ENCODE peak calls at places on chromosomes 2 and 18, in seven cellular contexts. One of them, this sample, is unnamed.

GRCh38 chr2:81767173-81767720 is 1462.7 kb upstream of the LRRTM1 start:
- DNase-seq in A549: no peak
- DNase-seq in dorsolateral prefrontal cortex: no peak
- DNase-seq in breast epithelium: no peak
- DNase-seq in BE2C: no peak
- DNase-seq in IMR-90: peak
- DNase-seq in WERI-Rb-1: no peak
- DNase-seq in this sample: no peak

GRCh38 chr2:241636983-241637232 is at the start of gene THAP4:
- DNase-seq in WERI-Rb-1: no peak
- DNase-seq in IMR-90: no peak
- DNase-seq in breast epithelium: no peak
- DNase-seq in A549: no peak
- DNase-seq in BE2C: no peak
- DNase-seq in dorsolateral prefrontal cortex: no peak
- DNase-seq in this sample: no peak

GRCh38 chr2:94970353-94970752 is 55.2 kb upstream of the MAL start:
- DNase-seq in BE2C: no peak
- DNase-seq in breast epithelium: no peak
- DNase-seq in WERI-Rb-1: no peak
- DNase-seq in dorsolateral prefrontal cortex: no peak
- DNase-seq in IMR-90: no peak
- DNase-seq in A549: no peak
- DNase-seq in this sample: no peak

GRCh38 chr2:120346667-120347358 is 877 bp downstream of the INHBB start:
- DNase-seq in IMR-90: peak
- DNase-seq in dorsolateral prefrontal cortex: peak
- DNase-seq in breast epithelium: no peak
- DNase-seq in A549: peak
- DNase-seq in BE2C: no peak
- DNase-seq in WERI-Rb-1: no peak
- DNase-seq in this sample: no peak

GRCh38 chr2:130378898-130379214 is 23.0 kb downstream of the PTPN18 start:
- DNase-seq in A549: no peak
- DNase-seq in dorsolateral prefrontal cortex: no peak
- DNase-seq in WERI-Rb-1: no peak
- DNase-seq in BE2C: no peak
- DNase-seq in breast epithelium: no peak
- DNase-seq in IMR-90: no peak
- DNase-seq in this sample: no peak

GRCh38 chr2:190044866-190045265 is 17.7 kb downstream of the MSTN start:
- DNase-seq in IMR-90: no peak
- DNase-seq in breast epithelium: no peak
- DNase-seq in dorsolateral prefrontal cortex: no peak
- DNase-seq in A549: no peak
- DNase-seq in BE2C: no peak
- DNase-seq in WERI-Rb-1: no peak
- DNase-seq in this sample: no peak

GRCh38 chr2:73640537-73640936 is 1.7 kb downstream of the NAT8 start:
- DNase-seq in IMR-90: no peak
- DNase-seq in breast epithelium: no peak
- DNase-seq in BE2C: no peak
- DNase-seq in WERI-Rb-1: no peak
- DNase-seq in A549: no peak
- DNase-seq in dorsolateral prefrontal cortex: no peak
- DNase-seq in this sample: no peak

GRCh38 chr2:109535217-109535946 is 78.4 kb downstream of the SEPTIN10 start:
- DNase-seq in breast epithelium: no peak
- DNase-seq in A549: no peak
- DNase-seq in WERI-Rb-1: no peak
- DNase-seq in BE2C: no peak
- DNase-seq in IMR-90: no peak
- DNase-seq in dorsolateral prefrontal cortex: no peak
- DNase-seq in this sample: no peak

GRCh38 chr2:19072161-19072560 is 286.3 kb downstream of the OSR1 start:
- DNase-seq in dorsolateral prefrontal cortex: no peak
- DNase-seq in breast epithelium: no peak
- DNase-seq in BE2C: no peak
- DNase-seq in IMR-90: no peak
- DNase-seq in WERI-Rb-1: no peak
- DNase-seq in A549: no peak
- DNase-seq in this sample: no peak

GRCh38 chr18:76467371-76468190 is 27.5 kb downstream of the ZNF516 start:
- DNase-seq in BE2C: no peak
- DNase-seq in WERI-Rb-1: no peak
- DNase-seq in A549: no peak
- DNase-seq in breast epithelium: no peak
- DNase-seq in dorsolateral prefrontal cortex: no peak
- DNase-seq in IMR-90: peak
- DNase-seq in this sample: no peak

GRCh38 chr18:46393230-46393629 is 263.8 kb downstream of the LOXHD1 start:
- DNase-seq in A549: no peak
- DNase-seq in BE2C: no peak
- DNase-seq in WERI-Rb-1: peak
- DNase-seq in breast epithelium: no peak
- DNase-seq in IMR-90: no peak
- DNase-seq in dorsolateral prefrontal cortex: no peak
- DNase-seq in this sample: no peak

DNA sequence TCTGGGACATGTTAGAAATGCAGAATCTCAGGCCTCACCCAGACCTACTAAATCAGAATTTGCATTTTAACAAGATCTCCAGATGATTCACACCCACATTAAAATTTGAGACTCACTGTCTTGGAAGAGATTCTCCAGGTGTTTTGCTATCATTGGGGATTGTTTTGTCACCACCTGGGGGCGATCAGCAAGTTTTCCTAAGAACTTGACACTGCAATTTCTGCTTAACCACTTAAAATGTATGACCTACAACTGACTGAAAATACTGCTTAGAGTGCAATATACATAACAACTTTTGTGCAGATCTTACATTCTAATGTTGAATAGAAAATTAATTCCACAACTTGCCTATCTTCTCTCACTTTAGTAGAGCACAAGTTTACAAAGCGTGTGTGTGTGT is 18.9 kb upstream of the ITGA4 start:
- DNase-seq in IMR-90: no peak
- DNase-seq in BE2C: no peak
- DNase-seq in breast epithelium: no peak
- DNase-seq in WERI-Rb-1: peak
- DNase-seq in A549: peak
- DNase-seq in dorsolateral prefrontal cortex: no peak
- DNase-seq in this sample: no peak
- TF ChIP-seq CTCF in IMR-90: no peak
- TF ChIP-seq CTCF in BE2C: no peak
- TF ChIP-seq CTCF in breast epithelium: no peak
- TF ChIP-seq CTCF in WERI-Rb-1: peak
- TF ChIP-seq CTCF in A549: peak
- TF ChIP-seq CTCF in dorsolateral prefrontal cortex: no peak
- TF ChIP-seq CTCF in this sample: no peak

GRCh38 chr2:11417946-11418585 is 47.9 kb downstream of the E2F6 start:
- DNase-seq in IMR-90: no peak
- DNase-seq in A549: peak
- DNase-seq in breast epithelium: no peak
- DNase-seq in BE2C: no peak
- DNase-seq in dorsolateral prefrontal cortex: no peak
- DNase-seq in WERI-Rb-1: peak
- DNase-seq in this sample: no peak
- TF ChIP-seq CTCF in IMR-90: peak
- TF ChIP-seq CTCF in A549: peak
- TF ChIP-seq CTCF in breast epithelium: no peak
- TF ChIP-seq CTCF in BE2C: peak
- TF ChIP-seq CTCF in dorsolateral prefrontal cortex: no peak
- TF ChIP-seq CTCF in WERI-Rb-1: peak
- TF ChIP-seq CTCF in this sample: no peak

GRCh38 chr2:221570321-221571107 is 1.6 kb downstream of the EPHA4 start:
- DNase-seq in BE2C: no peak
- DNase-seq in IMR-90: peak
- DNase-seq in dorsolateral prefrontal cortex: no peak
- DNase-seq in breast epithelium: no peak
- DNase-seq in A549: no peak
- DNase-seq in WERI-Rb-1: peak
- DNase-seq in this sample: no peak
- TF ChIP-seq CTCF in BE2C: no peak
- TF ChIP-seq CTCF in IMR-90: peak
- TF ChIP-seq CTCF in dorsolateral prefrontal cortex: no peak
- TF ChIP-seq CTCF in breast epithelium: no peak
- TF ChIP-seq CTCF in A549: no peak
- TF ChIP-seq CTCF in WERI-Rb-1: peak
- TF ChIP-seq CTCF in this sample: no peak

DNA sequence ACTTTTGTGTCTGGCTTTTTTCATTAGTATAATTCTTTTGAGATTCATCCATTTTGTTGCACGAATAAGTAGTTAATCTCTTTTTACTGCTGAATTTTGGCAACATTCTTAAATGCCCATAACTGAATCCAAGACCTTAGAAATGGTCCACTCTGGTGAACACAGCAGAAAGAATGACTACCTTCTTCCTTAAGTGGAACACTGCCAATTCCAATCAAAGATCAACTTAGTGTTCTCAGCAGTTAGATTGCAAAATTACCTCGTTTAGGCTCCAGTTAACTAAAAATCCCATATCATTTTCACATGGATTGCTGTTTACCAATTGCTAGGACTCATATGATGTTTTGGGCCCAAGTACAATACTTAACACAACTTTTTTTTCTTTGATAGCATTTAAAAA is 59.9 kb downstream of the MDH1 start:
- DNase-seq in WERI-Rb-1: no peak
- DNase-seq in IMR-90: no peak
- DNase-seq in A549: no peak
- DNase-seq in breast epithelium: no peak
- DNase-seq in dorsolateral prefrontal cortex: no peak
- DNase-seq in BE2C: no peak
- DNase-seq in this sample: no peak
- TF ChIP-seq CTCF in WERI-Rb-1: no peak
- TF ChIP-seq CTCF in IMR-90: no peak
- TF ChIP-seq CTCF in A549: no peak
- TF ChIP-seq CTCF in breast epithelium: no peak
- TF ChIP-seq CTCF in dorsolateral prefrontal cortex: no peak
- TF ChIP-seq CTCF in BE2C: no peak
- TF ChIP-seq CTCF in this sample: no peak

GRCh38 chr18:64103979-64104378 is 44.9 kb downstream of the LINC00305 start:
- DNase-seq in dorsolateral prefrontal cortex: no peak
- DNase-seq in IMR-90: no peak
- DNase-seq in A549: no peak
- DNase-seq in WERI-Rb-1: no peak
- DNase-seq in BE2C: no peak
- DNase-seq in breast epithelium: no peak
- DNase-seq in this sample: no peak
- TF ChIP-seq CTCF in dorsolateral prefrontal cortex: no peak
- TF ChIP-seq CTCF in IMR-90: no peak
- TF ChIP-seq CTCF in A549: peak
- TF ChIP-seq CTCF in WERI-Rb-1: no peak
- TF ChIP-seq CTCF in BE2C: no peak
- TF ChIP-seq CTCF in breast epithelium: no peak
- TF ChIP-seq CTCF in this sample: no peak

DNA sequence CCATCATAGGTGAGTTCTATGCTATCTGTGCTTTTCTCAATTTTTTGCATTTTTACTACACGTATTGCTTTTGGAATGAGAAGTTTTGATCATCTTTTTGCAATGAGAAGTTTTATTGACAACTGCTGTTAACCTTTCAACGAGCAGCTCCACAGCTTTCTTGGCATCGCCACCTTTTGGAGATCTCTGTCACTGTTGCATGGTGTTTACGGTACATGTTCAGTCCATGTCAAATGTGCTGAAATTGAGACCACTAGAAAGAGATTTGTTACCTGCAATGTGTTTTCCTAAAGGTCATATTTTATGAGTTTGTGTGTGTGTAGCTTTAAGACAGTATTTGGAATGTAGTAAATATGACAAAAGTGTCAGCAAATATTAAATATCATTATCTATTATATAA is 120.8 kb downstream of the OSBPL6 start:
- DNase-seq in breast epithelium: no peak
- DNase-seq in A549: no peak
- DNase-seq in WERI-Rb-1: no peak
- DNase-seq in IMR-90: no peak
- DNase-seq in dorsolateral prefrontal cortex: no peak
- DNase-seq in BE2C: no peak
- DNase-seq in this sample: no peak
- TF ChIP-seq CTCF in breast epithelium: no peak
- TF ChIP-seq CTCF in A549: no peak
- TF ChIP-seq CTCF in WERI-Rb-1: no peak
- TF ChIP-seq CTCF in IMR-90: no peak
- TF ChIP-seq CTCF in dorsolateral prefrontal cortex: no peak
- TF ChIP-seq CTCF in BE2C: no peak
- TF ChIP-seq CTCF in this sample: no peak

GRCh38 chr2:112962308-112963175 is 15.3 kb upstream of the IL36G start:
- DNase-seq in breast epithelium: no peak
- DNase-seq in BE2C: no peak
- DNase-seq in IMR-90: no peak
- DNase-seq in A549: no peak
- DNase-seq in dorsolateral prefrontal cortex: no peak
- DNase-seq in WERI-Rb-1: no peak
- DNase-seq in this sample: no peak

GRCh38 chr2:112960230-112960825 is 17.5 kb upstream of the IL36G start:
- DNase-seq in dorsolateral prefrontal cortex: no peak
- DNase-seq in BE2C: no peak
- DNase-seq in A549: no peak
- DNase-seq in IMR-90: no peak
- DNase-seq in WERI-Rb-1: no peak
- DNase-seq in breast epithelium: no peak
- DNase-seq in this sample: no peak

GRCh38 chr2:112957511-112957910 is 20.3 kb upstream of the IL36G start:
- DNase-seq in A549: no peak
- DNase-seq in BE2C: no peak
- DNase-seq in breast epithelium: no peak
- DNase-seq in WERI-Rb-1: no peak
- DNase-seq in IMR-90: no peak
- DNase-seq in dorsolateral prefrontal cortex: no peak
- DNase-seq in this sample: no peak

GRCh38 chr2:112958428-112959108 is 19.2 kb upstream of the IL36G start:
- DNase-seq in BE2C: peak
- DNase-seq in IMR-90: peak
- DNase-seq in WERI-Rb-1: peak
- DNase-seq in breast epithelium: no peak
- DNase-seq in dorsolateral prefrontal cortex: no peak
- DNase-seq in A549: peak
- DNase-seq in this sample: no peak

DNA sequence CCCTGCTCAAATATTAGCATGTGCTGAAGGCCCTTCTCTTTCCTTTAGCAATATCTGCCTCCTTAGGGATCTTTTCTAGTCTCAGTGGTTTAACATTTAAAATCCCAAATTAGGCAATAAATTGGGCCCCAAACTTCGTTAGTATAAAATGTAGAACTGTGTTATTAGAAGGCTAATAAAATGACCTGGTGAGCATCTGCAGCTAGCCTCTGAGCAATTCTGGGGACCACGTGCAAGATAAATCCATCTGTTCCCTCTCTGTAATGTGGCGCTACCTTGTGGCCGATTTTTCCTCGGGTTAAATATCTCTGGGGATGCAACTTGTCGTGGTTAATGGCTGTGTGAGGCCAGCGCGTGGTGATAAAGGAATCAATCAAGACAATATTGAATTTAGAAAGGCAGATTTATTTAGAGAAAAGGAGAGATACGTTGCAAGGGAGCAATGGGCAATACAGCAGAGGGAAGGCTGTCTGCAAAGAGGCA is 18.7 kb upstream of the IL36G start:
- DNase-seq in BE2C: no peak
- DNase-seq in IMR-90: no peak
- DNase-seq in A549: peak
- DNase-seq in WERI-Rb-1: peak
- DNase-seq in dorsolateral prefrontal cortex: no peak
- DNase-seq in breast epithelium: no peak
- DNase-seq in this sample: no peak
- TF ChIP-seq CTCF in BE2C: no peak
- TF ChIP-seq CTCF in IMR-90: no peak
- TF ChIP-seq CTCF in A549: peak
- TF ChIP-seq CTCF in WERI-Rb-1: no peak
- TF ChIP-seq CTCF in dorsolateral prefrontal cortex: peak
- TF ChIP-seq CTCF in breast epithelium: no peak
- TF ChIP-seq CTCF in this sample: no peak

GRCh38 chr2:36333350-36334012 is 22.1 kb upstream of the CRIM1 start:
- DNase-seq in A549: peak
- DNase-seq in WERI-Rb-1: no peak
- DNase-seq in IMR-90: no peak
- DNase-seq in breast epithelium: no peak
- DNase-seq in BE2C: no peak
- DNase-seq in dorsolateral prefrontal cortex: no peak
- DNase-seq in this sample: no peak
- TF ChIP-seq CTCF in A549: peak
- TF ChIP-seq CTCF in WERI-Rb-1: peak
- TF ChIP-seq CTCF in IMR-90: no peak
- TF ChIP-seq CTCF in breast epithelium: no peak
- TF ChIP-seq CTCF in BE2C: no peak
- TF ChIP-seq CTCF in dorsolateral prefrontal cortex: no peak
- TF ChIP-seq CTCF in this sample: no peak